ENCODE peak calls at places on chromosomes 4 and X, in nine cellular contexts. D is OCI-LY7, Q is right cardiac atrium, S is transverse colon, I is heart left ventricle, F is Karpas-422, K is A673, R is tibial artery, B is H9. J is an unnamed sample.

GRCh38 chrX:35339796-35340195 is 397.2 kb downstream of the FAM47B start:
- DNase-seq in S (no peak), B (no peak), I (no peak), D (no peak), K (no peak), F (no peak), R (no peak), Q (no peak), J (no peak)

GRCh38 chr4:89836897-89837384 is at the start of gene SNCA:
- DNase-seq in R (peak; percentile 69), K (peak; percentile 60), Q (peak; percentile 80), S (peak; percentile 33), I (peak; percentile 83), B (peak; percentile 93), F (no peak), D (no peak), J (peak; percentile 84)

GRCh38 chr4:25938251-25939186 is 24.5 kb downstream of the SMIM20 start:
- DNase-seq in B (no peak), R (no peak), D (no peak), K (no peak), S (no peak), F (no peak), Q (no peak), I (no peak), J (no peak)

GRCh38 chr4:4866833-4867744 is 7.6 kb downstream of the MSX1 start:
- DNase-seq in I (no peak), B (peak; percentile 79), K (no peak), D (no peak), Q (no peak), R (no peak), F (no peak), S (no peak), J (no peak)

GRCh38 chrX:49930046-49930445 is 7.7 kb downstream of the CLCN5 start:
- DNase-seq in R (no peak), B (no peak), I (no peak), D (no peak), F (no peak), Q (no peak), S (no peak), K (no peak), J (no peak)

GRCh38 chrX:46912673-46913491 is 661 bp downstream of the JADE3 start:
- DNase-seq in S (peak; percentile 50), Q (peak; percentile 70), R (peak; percentile 55), D (peak; percentile 75), B (peak; percentile 49), F (peak; percentile 66), K (peak; percentile 47), I (peak; percentile 70), J (peak; percentile 81)

GRCh38 chr4:25926473-25926872 is 12.5 kb downstream of the SMIM20 start:
- DNase-seq in F (peak; percentile 68), I (no peak), B (no peak), K (no peak), S (no peak), D (peak; percentile 75), Q (no peak), R (no peak), J (no peak)

GRCh38 chr4:114349543-114350175 is 248.9 kb upstream of the UGT8 start:
- DNase-seq in F (no peak), I (no peak), S (no peak), Q (no peak), B (no peak), K (no peak), R (no peak), D (no peak), J (no peak)

GRCh38 chr4:137881641-137882040 is 349.3 kb upstream of the PCDH18 start:
- DNase-seq in F (no peak), I (no peak), Q (no peak), B (no peak), S (no peak), D (no peak), K (no peak), R (no peak), J (no peak)

GRCh38 chrX:2965965-2966364 is 36.8 kb upstream of the ARSD start:
- DNase-seq in S (no peak), R (no peak), D (no peak), F (no peak), K (no peak), B (no peak), Q (no peak), I (no peak), J (no peak)

GRCh38 chr4:15234101-15234500 is 193.7 kb upstream of the C1QTNF7 start:
- DNase-seq in R (no peak), Q (no peak), D (no peak), I (no peak), B (no peak), F (no peak), K (peak; percentile 32), S (no peak), J (no peak)

GRCh38 chr4:169765845-169766244 is 8.1 kb upstream of the HPF1 start:
- DNase-seq in K (peak; percentile 57), B (no peak), F (no peak), R (no peak), S (no peak), Q (no peak), D (no peak), I (no peak), J (no peak)

GRCh38 chr4:140048419-140049022 is 105.5 kb downstream of the MAML3 start:
- DNase-seq in K (no peak), D (no peak), F (no peak), R (no peak), I (no peak), Q (no peak), B (no peak), S (no peak), J (no peak)

GRCh38 chr4:80963051-80963450 is 67.5 kb upstream of the BMP3 start:
- DNase-seq in R (no peak), K (no peak), I (no peak), Q (no peak), B (no peak), D (no peak), F (no peak), S (no peak), J (no peak)

GRCh38 chrX:27132851-27133250 is 330.3 kb downstream of the PPP4R3C start:
- DNase-seq in K (no peak), D (no peak), I (no peak), R (no peak), B (no peak), F (no peak), S (no peak), Q (no peak), J (no peak)

GRCh38 chr4:86048426-86048825 is 311.4 kb downstream of the MAPK10 start:
- DNase-seq in I (no peak), R (no peak), F (no peak), D (no peak), B (no peak), Q (no peak), K (no peak), S (no peak), J (no peak)

GRCh38 chr4:151169223-151169622 is 69.8 kb downstream of the RPS3A start:
- DNase-seq in D (no peak), K (peak; percentile 65), S (peak; percentile 62), B (no peak), Q (peak; percentile 86), R (peak; percentile 69), F (no peak), I (peak; percentile 71), J (no peak)

GRCh38 chr4:151169900-151170299 is 70.5 kb downstream of the RPS3A start:
- DNase-seq in R (no peak), F (no peak), D (no peak), Q (no peak), K (no peak), S (no peak), I (no peak), B (no peak), J (no peak)

GRCh38 chr4:151165205-151166000 is 66.0 kb downstream of the RPS3A start:
- DNase-seq in F (no peak), Q (no peak), R (no peak), S (no peak), I (no peak), B (no peak), D (no peak), K (peak; percentile 13), J (no peak)

GRCh38 chr4:151166662-151167061 is 67.2 kb downstream of the RPS3A start:
- DNase-seq in I (no peak), B (no peak), K (no peak), R (no peak), D (no peak), F (no peak), Q (no peak), S (no peak), J (no peak)

GRCh38 chr4:151167561-151167960 is 68.1 kb downstream of the RPS3A start:
- DNase-seq in Q (peak; percentile 48), D (no peak), K (no peak), R (no peak), I (no peak), F (no peak), S (no peak), B (peak; percentile 43), J (no peak)
- H3K4me1 ChIP-seq in Q (peaks cover 3% of the 10 kb centered on the region), D (no peaks in the 10 kb centered on the region), K (peaks cover 6% of the 10 kb centered on the region), R (peaks cover 22% of the 10 kb centered on the region), I (peaks cover 11% of the 10 kb centered on the region), F (no peaks in the 10 kb centered on the region), S (peaks cover 5% of the 10 kb centered on the region), B (peaks cover 2% of the 10 kb centered on the region), J (no peaks in the 10 kb centered on the region)

DNA sequence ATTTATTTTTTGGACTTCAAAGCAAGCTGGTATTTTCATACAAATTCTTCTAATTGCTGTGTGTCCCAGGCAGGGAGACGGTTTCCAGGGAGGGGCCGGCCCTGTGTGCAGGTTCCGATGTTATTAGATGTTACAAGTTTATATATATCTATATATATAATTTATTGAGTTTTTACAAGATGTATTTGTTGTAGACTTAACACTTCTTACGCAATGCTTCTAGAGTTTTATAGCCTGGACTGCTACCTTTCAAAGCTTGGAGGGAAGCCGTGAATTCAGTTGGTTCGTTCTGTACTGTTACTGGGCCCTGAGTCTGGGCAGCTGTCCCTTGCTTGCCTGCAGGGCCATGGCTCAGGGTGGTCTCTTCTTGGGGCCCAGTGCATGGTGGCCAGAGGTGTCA is 15.3 kb downstream of the FGFR3 start:
- DNase-seq in R (no peak), I (no peak), S (no peak), F (no peak), B (no peak), K (no peak), Q (no peak), D (no peak), J (no peak)
- H3K4me1 ChIP-seq in R (no peaks in the 10 kb centered on the region), I (no peaks in the 10 kb centered on the region), S (peaks cover 14% of the 10 kb centered on the region), F (peaks cover 9% of the 10 kb centered on the region), B (no peaks in the 10 kb centered on the region), K (no peaks in the 10 kb centered on the region), Q (no peaks in the 10 kb centered on the region), D (peaks cover 5% of the 10 kb centered on the region), J (no peaks in the 10 kb centered on the region)

DNA sequence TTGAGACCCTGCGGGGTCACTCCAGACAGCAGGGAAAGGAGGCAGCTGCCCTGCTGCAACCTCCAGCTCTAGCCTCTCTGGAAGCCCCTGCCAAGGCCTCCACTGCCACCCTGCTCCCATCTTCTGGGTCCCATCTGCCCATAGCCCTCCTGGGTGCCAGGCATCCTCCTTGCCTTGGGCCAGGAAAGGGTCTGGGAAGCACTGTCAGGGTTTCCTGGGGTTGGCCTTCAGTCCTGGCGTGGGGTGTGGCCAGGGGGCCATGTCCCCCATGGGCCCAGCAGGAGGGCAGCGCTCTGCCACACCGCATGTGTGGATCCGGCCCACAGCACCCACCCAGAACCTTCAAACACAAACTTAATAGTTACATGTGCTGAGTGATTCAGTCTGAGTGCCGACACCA is 3.4 kb upstream of the CPLX1 start:
- DNase-seq in B (no peak), R (peak; percentile 53), K (no peak), F (no peak), Q (no peak), D (no peak), I (no peak), S (no peak), J (peak; percentile 47)
- H3K4me1 ChIP-seq in B (no peaks in the 10 kb centered on the region), R (peaks cover 20% of the 10 kb centered on the region), K (peaks cover 6% of the 10 kb centered on the region), F (no peaks in the 10 kb centered on the region), Q (peaks cover 2% of the 10 kb centered on the region), D (no peaks in the 10 kb centered on the region), I (no peaks in the 10 kb centered on the region), S (peaks cover 14% of the 10 kb centered on the region), J (no peaks in the 10 kb centered on the region)

GRCh38 chrX:115694028-115694427 is 133.1 kb downstream of the PLS3 start:
- DNase-seq in B (no peak), S (no peak), F (no peak), R (no peak), D (no peak), Q (no peak), I (no peak), K (no peak), J (no peak)
- H3K4me1 ChIP-seq in B (peaks cover 22% of the 10 kb centered on the region), S (no peaks in the 10 kb centered on the region), F (no peaks in the 10 kb centered on the region), R (peaks cover 3% of the 10 kb centered on the region), D (no peaks in the 10 kb centered on the region), Q (no peaks in the 10 kb centered on the region), I (no peaks in the 10 kb centered on the region), K (no peaks in the 10 kb centered on the region), J (no peaks in the 10 kb centered on the region)